ENCODE peak calls at places on chromosomes 11 and 22, in seven cellular contexts. U is PC-3; M is stimulated activated CD4-positive, alpha-beta T cell treated with anti-CD3 and anti-CD28 coated beads, Interleukin-2, amount 100 ng/mL, for 4 hours; C is WTC11; I is left ventricle myocardium superior; R is AG04449; Q is MV-4-11. G is an unnamed sample.

GRCh38 chr11:100619484-100619883 is 67.6 kb upstream of the ARHGAP42 start:
- DNase-seq in Q (no peak), U (peak), M (no peak), C (no peak), R (no peak), I (no peak), G (no peak)

GRCh38 chr11:116366451-116366850 is 406.3 kb downstream of the BUD13 start:
- DNase-seq in M (no peak), U (no peak), C (no peak), R (no peak), Q (no peak), I (no peak), G (no peak)

GRCh38 chr11:11119917-11120316 is 233.1 kb downstream of the CSNK2A3 start:
- DNase-seq in R (no peak), C (peak), M (no peak), Q (no peak), U (no peak), I (no peak), G (no peak)

GRCh38 chr11:86802601-86803051 is 2.3 kb downstream of the PRSS23 start:
- DNase-seq in C (peak), I (no peak), R (no peak), M (no peak), Q (peak), U (peak), G (no peak)

GRCh38 chr11:92894197-92894596 is 75.3 kb upstream of the MTNR1B start:
- DNase-seq in Q (no peak), R (no peak), M (no peak), C (no peak), U (no peak), I (no peak), G (no peak)

GRCh38 chr22:47550524-47551437 is 788.3 kb downstream of the TBC1D22A start:
- DNase-seq in R (no peak), C (no peak), I (no peak), Q (no peak), U (no peak), M (no peak), G (no peak)

GRCh38 chr11:130159657-130160459 is at the start of gene ST14:
- DNase-seq in I (peak), M (no peak), R (no peak), Q (peak), U (peak), C (peak), G (peak)

GRCh38 chr11:8087756-8088155 is 6.7 kb downstream of the TUB start:
- DNase-seq in C (no peak), R (no peak), U (no peak), M (no peak), I (no peak), Q (no peak), G (no peak)

GRCh38 chr11:75184051-75184450 is 33.1 kb downstream of the SLCO2B1 start:
- DNase-seq in R (no peak), Q (no peak), C (no peak), U (no peak), I (no peak), M (no peak), G (no peak)

GRCh38 chr11:35518766-35519165 is 6.7 kb downstream of the PAMR1 start:
- DNase-seq in R (no peak), Q (no peak), I (no peak), M (no peak), U (no peak), C (no peak), G (no peak)